ENCODE peak calls at places on chromosomes 5 and 9, in five cellular contexts. L is activated naive CD4-positive, alpha-beta T cell treated with Interleukin-2 at 50 U/mL for 16 hours; I is naive thymus-derived CD4-positive, alpha-beta T cell; P is WTC11; C is upper lobe of left lung. B is an unnamed sample.

GRCh38 chr9:78745331-78745730 is 448.4 kb downstream of the PSAT1 start:
- DNase-seq in L (no peak), I (no peak), P (no peak), C (no peak), B (no peak)

GRCh38 chr5:158739941-158740340 is 359.8 kb downstream of the EBF1 start:
- DNase-seq in L (no peak), I (no peak), P (peak), C (no peak), B (no peak)

GRCh38 chr9:80796662-80797426 is 892.5 kb downstream of the TLE1 start:
- DNase-seq in L (no peak), I (no peak), P (no peak), C (no peak), B (no peak)

GRCh38 chr9:10479172-10479571 is 133.6 kb downstream of the PTPRD start:
- DNase-seq in L (no peak), I (no peak), P (no peak), C (no peak), B (no peak)

GRCh38 chr5:126965487-126965886 is 64.9 kb downstream of the MARCHF3 start:
- DNase-seq in L (no peak), I (no peak), P (no peak), C (no peak), B (no peak)

GRCh38 chr5:176769911-176770310 is 40.4 kb upstream of the UNC5A start:
- DNase-seq in L (no peak), I (no peak), P (no peak), C (peak), B (no peak)

GRCh38 chr9:107513464-107514092 is 24.0 kb upstream of the KLF4 start:
- DNase-seq in L (no peak), I (no peak), P (no peak), C (no peak), B (no peak)

GRCh38 chr5:14687023-14687665 is 22.6 kb downstream of the OTULIN start:
- DNase-seq in L (no peak), I (no peak), P (no peak), C (no peak), B (no peak)

GRCh38 chr5:111134080-111134479 is 41.9 kb downstream of the WDR36 start:
- DNase-seq in L (no peak), I (no peak), P (no peak), C (no peak), B (no peak)

GRCh38 chr5:58085800-58086199 is 374.1 kb downstream of the PLK2 start:
- DNase-seq in L (no peak), I (no peak), P (no peak), C (no peak), B (no peak)

GRCh38 chr5:137891849-137892248 is 2.6 kb downstream of the PKD2L2 start:
- DNase-seq in L (no peak), I (no peak), P (no peak), C (no peak), B (no peak)

GRCh38 chr9:69380811-69381210 is 55.8 kb downstream of the ENTREP1 start:
- DNase-seq in L (no peak), I (no peak), P (no peak), C (no peak), B (no peak)

GRCh38 chr5:38576442-38576841 is 20.0 kb upstream of the LIFR start:
- DNase-seq in L (no peak), I (no peak), P (no peak), C (peak), B (no peak)

GRCh38 chr5:157269165-157269671 is 3.3 kb downstream of the CYFIP2 start:
- DNase-seq in L (no peak), I (no peak), P (no peak), C (peak), B (no peak)

GRCh38 chr5:36669015-36669651 is 62.7 kb downstream of the SLC1A3 start:
- DNase-seq in L (no peak), I (no peak), P (no peak), C (no peak), B (no peak)

GRCh38 chr5:169637085-169637855 is at the start of gene DOCK2:
- DNase-seq in L (peak), I (peak), P (peak), C (peak), B (peak)

GRCh38 chr5:141889282-141889871 is 11.2 kb upstream of the PCDH1 start:
- DNase-seq in L (no peak), I (no peak), P (no peak), C (no peak), B (no peak)

GRCh38 chr9:76658510-76659231 is 105.6 kb upstream of the PCA3 start:
- DNase-seq in L (no peak), I (no peak), P (no peak), C (no peak), B (no peak)

GRCh38 chr5:68354315-68354714 is 138.8 kb downstream of the PIK3R1 start:
- DNase-seq in L (no peak), I (no peak), P (no peak), C (no peak), B (no peak)

GRCh38 chr9:89185980-89186379 is 7.4 kb upstream of the SHC3 start:
- DNase-seq in L (no peak), I (no peak), P (peak), C (no peak), B (no peak)

GRCh38 chr9:90847971-90848370 is 46.4 kb downstream of the SYK start:
- DNase-seq in L (no peak), I (no peak), P (no peak), C (no peak), B (no peak)

GRCh38 chr9:83620841-83621636 is 1.9 kb upstream of the IDNK start:
- DNase-seq in L (peak), I (peak), P (peak), C (peak), B (peak)

GRCh38 chr9:127977877-127978647 is 2.7 kb downstream of the EEIG1 start:
- DNase-seq in L (no peak), I (no peak), P (peak), C (peak), B (no peak)

GRCh38 chr9:88818495-88819201 is 172.6 kb upstream of the S1PR3 start:
- DNase-seq in L (no peak), I (no peak), P (no peak), C (no peak), B (no peak)

GRCh38 chr5:33491941-33492340 is 51.2 kb downstream of the TARS1 start:
- DNase-seq in L (no peak), I (no peak), P (no peak), C (no peak), B (no peak)

GRCh38 chr9:115349542-115349941 is 231.6 kb upstream of the TNC start:
- DNase-seq in L (no peak), I (no peak), P (no peak), C (no peak), B (no peak)

GRCh38 chr5:150492621-150493020 is 15.3 kb upstream of the NDST1 start:
- DNase-seq in L (no peak), I (no peak), P (no peak), C (no peak), B (no peak)

GRCh38 chr5:3026651-3027050 is 275.2 kb upstream of the IRX2 start:
- DNase-seq in L (no peak), I (no peak), P (no peak), C (peak), B (no peak)

GRCh38 chr5:36442352-36442751 is 140.7 kb upstream of the RANBP3L start:
- DNase-seq in L (no peak), I (no peak), P (no peak), C (no peak), B (no peak)

GRCh38 chr5:91443028-91443427 is 59.9 kb upstream of the ARRDC3 start:
- DNase-seq in L (no peak), I (no peak), P (no peak), C (no peak), B (no peak)

GRCh38 chr9:37922391-37923120 is 18.6 kb upstream of the SLC25A51 start:
- DNase-seq in L (no peak), I (no peak), P (no peak), C (no peak), B (no peak)

GRCh38 chr5:127958421-127959011 is 125.0 kb upstream of the SLC12A2 start:
- DNase-seq in L (no peak), I (no peak), P (no peak), C (no peak), B (peak)

GRCh38 chr9:14428781-14429230 is 114.9 kb upstream of the NFIB start:
- DNase-seq in L (peak), I (no peak), P (peak), C (peak), B (peak)

GRCh38 chr5:123659495-123659894 is 147.5 kb downstream of the CSNK1G3 start:
- DNase-seq in L (no peak), I (no peak), P (no peak), C (no peak), B (no peak)

GRCh38 chr5:124402144-124402581 is 344.3 kb downstream of the ZNF608 start:
- DNase-seq in L (no peak), I (no peak), P (no peak), C (peak), B (no peak)

GRCh38 chr5:148970228-148970627 is 92.6 kb downstream of the SH3TC2 start:
- DNase-seq in L (no peak), I (no peak), P (no peak), C (peak), B (peak)

GRCh38 chr5:169545762-169546161 is 37.8 kb upstream of the SPDL1 start:
- DNase-seq in L (no peak), I (no peak), P (no peak), C (no peak), B (no peak)